ENCODE peak calls at places on chromosomes 1 and 21, in five cellular contexts. B, N, C, J and H are unnamed samples.
A peak's percentile ranks its signal among the peaks of the same experiment; 100 is the strongest.

GRCh38 chr1:85225624-85226380 is 25.0 kb upstream of the SYDE2 start:
- DNase-seq in B (no peak), N (no peak), C (no peak), J (peak; percentile 28), H (no peak)

GRCh38 chr1:110636149-110636935 is 30.2 kb upstream of the KCNA2 start:
- DNase-seq in B (no peak), N (no peak), C (no peak), J (no peak), H (no peak)

GRCh38 chr1:30051777-30052176 is 671.6 kb downstream of the MATN1 start:
- DNase-seq in B (no peak), N (no peak), C (no peak), J (no peak), H (no peak)

GRCh38 chr1:23791434-23792047 is 596 bp downstream of the LYPLA2 start:
- DNase-seq in B (no peak), N (peak; percentile 82), C (peak; percentile 63), J (no peak), H (no peak)

GRCh38 chr1:19925342-19926070 is 2.1 kb upstream of the PLA2G2E start:
- DNase-seq in B (no peak), N (no peak), C (no peak), J (no peak), H (no peak)

GRCh38 chr1:68974447-68974846 is 477.6 kb upstream of the DEPDC1 start:
- DNase-seq in B (no peak), N (no peak), C (no peak), J (no peak), H (no peak)

GRCh38 chr1:37338658-37339057 is 135.7 kb upstream of the ZC3H12A start:
- DNase-seq in B (no peak), N (no peak), C (no peak), J (no peak), H (no peak)

GRCh38 chr1:222009105-222009730 is 267.3 kb upstream of the DUSP10 start:
- DNase-seq in B (no peak), N (peak; percentile 38), C (no peak), J (no peak), H (no peak)

GRCh38 chr1:72579629-72580028 is 297.3 kb upstream of the NEGR1 start:
- DNase-seq in B (no peak), N (no peak), C (no peak), J (no peak), H (no peak)

GRCh38 chr1:174775621-174776020 is 224.1 kb upstream of the CACYBP start:
- DNase-seq in B (no peak), N (no peak), C (no peak), J (peak; percentile 60), H (no peak)

GRCh38 chr21:45293726-45294401 is 6.2 kb upstream of the POFUT2 start:
- DNase-seq in B (no peak), N (no peak), C (peak; percentile 39), J (no peak), H (no peak)
- H3K14ac ChIP-seq in B (peak overlapping the region; percentile 84), N (no peak overlapping the region), C (no peak overlapping the region), J (peak overlapping the region; percentile 97), H (no peak overlapping the region)

DNA sequence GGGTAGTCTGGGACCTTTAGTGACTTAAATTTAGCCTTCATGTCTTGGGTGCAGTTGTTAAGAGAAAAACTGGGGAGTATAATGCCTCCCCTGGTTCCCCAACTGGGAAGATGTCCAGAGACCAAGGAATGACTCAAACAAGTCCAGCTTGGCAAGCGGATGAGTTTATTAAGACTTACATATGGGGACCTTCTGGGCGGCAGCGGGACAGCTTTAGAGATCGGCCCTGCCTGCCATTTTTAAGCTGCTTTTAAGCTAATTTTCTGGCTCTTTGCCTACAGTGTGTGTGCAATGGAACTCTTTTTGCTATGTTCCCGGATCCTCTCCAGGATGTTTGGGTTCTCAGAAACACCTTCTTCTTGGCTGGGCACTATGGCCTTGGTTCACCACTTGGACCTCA is 99.5 kb downstream of the RYR2 start:
- DNase-seq in B (no peak), N (no peak), C (no peak), J (no peak), H (no peak)
- H2BK120ac ChIP-seq in B (no peak overlapping the region), N (no peak overlapping the region), C (no peak overlapping the region), J (no peak overlapping the region), H (no peak overlapping the region)

GRCh38 chr1:21782868-21783678 is at the start of gene USP48:
- DNase-seq in B (peak; percentile 97), N (peak; percentile 98), C (peak; percentile 99), J (peak; percentile 96), H (peak; percentile 93)
- H3K14ac ChIP-seq in B (peak within 1 kb of the TSS; percentile 99), N (peak within 1 kb of the TSS; percentile 95), C (no peak within 1 kb of the TSS), J (peak within 1 kb of the TSS; percentile 97), H (peak within 1 kb of the TSS; percentile 96)

GRCh38 chr1:15948600-15949452 is 27.1 kb downstream of the ZBTB17 start:
- DNase-seq in B (peak; percentile 95), N (no peak), C (no peak), J (peak; percentile 59), H (no peak)
- H2BK120ac ChIP-seq in B (peak overlapping the region; percentile 91), N (no peak overlapping the region), C (no peak overlapping the region), J (no peak overlapping the region), H (no peak overlapping the region)